ENCODE peak calls at places on chromosome X, in ten cellular contexts. Q is mammary epithelial cell; Z is hepatocyte; B is GM23248; H is fibroblast of pulmonary artery; A is heart left ventricle; W is CD4-positive, CD25-positive, alpha-beta regulatory T cell; G is HAP-1; R is ovary; P is fibroblast of the aortic adventitia. M is an unnamed sample.
A peak's percentile ranks its signal among the peaks of the same experiment; 100 is the strongest.

GRCh38 chrX:23752740-23753435 is 9.8 kb upstream of the ACOT9 start:
- DNase-seq in B (peak; percentile 83), H (peak; percentile 43), G (no peak), Z (no peak), P (peak; percentile 81), W (no peak), A (no peak), Q (no peak), R (no peak), M (no peak)

GRCh38 chrX:132022863-132023116 is 312 bp upstream of the STK26 start:
- DNase-seq in R (no peak), Q (no peak), A (no peak), W (no peak), P (no peak), G (no peak), H (no peak), Z (no peak), B (no peak), M (no peak)

GRCh38 chrX:154967603-154968002 is 54.9 kb downstream of the F8 start:
- DNase-seq in W (no peak), P (no peak), R (no peak), B (peak; percentile 31), A (no peak), Q (peak; percentile 11), G (no peak), Z (no peak), H (peak; percentile 13), M (no peak)

GRCh38 chrX:63258144-63258543 is 93.0 kb downstream of the SPIN4 start:
- DNase-seq in G (no peak), B (peak; percentile 43), Z (no peak), A (no peak), R (no peak), Q (no peak), P (peak; percentile 39), H (no peak), W (no peak), M (no peak)

GRCh38 chrX:19863237-19864223 is 23.9 kb downstream of the SH3KBP1 start:
- DNase-seq in A (no peak), W (no peak), B (peak; percentile 55), Q (no peak), P (no peak), R (no peak), G (peak; percentile 20), H (peak; percentile 16), Z (no peak), M (no peak)

GRCh38 chrX:136219893-136220292 is 31.3 kb downstream of the MAP7D3 start:
- DNase-seq in R (no peak), W (no peak), Z (no peak), P (no peak), Q (no peak), H (no peak), A (no peak), B (no peak), G (no peak), M (no peak)

GRCh38 chrX:102765217-102765616 is 44.7 kb downstream of the GPRASP3 start:
- DNase-seq in A (no peak), Z (no peak), G (no peak), R (no peak), W (no peak), Q (peak; percentile 25), P (peak; percentile 88), B (peak; percentile 69), H (peak; percentile 88), M (no peak)

GRCh38 chrX:46040001-46040400 is 505.2 kb downstream of the ZNF674 start:
- DNase-seq in W (no peak), A (no peak), H (no peak), R (no peak), P (no peak), G (no peak), Q (peak; percentile 14), B (no peak), Z (no peak), M (no peak)

GRCh38 chrX:111244238-111244750 is 26.0 kb downstream of the CAPN6 start:
- DNase-seq in H (peak; percentile 11), G (no peak), A (no peak), Z (peak; percentile 41), Q (peak; percentile 5), B (peak; percentile 25), W (peak; percentile 2), P (peak; percentile 33), R (no peak), M (no peak)

GRCh38 chrX:45767021-45767491 is 566.4 kb upstream of the DIPK2B start:
- DNase-seq in A (no peak), P (peak; percentile 62), H (peak; percentile 78), R (no peak), Z (no peak), Q (peak; percentile 75), W (no peak), G (no peak), B (peak; percentile 64), M (no peak)

GRCh38 chrX:100995469-100995868 is 26.0 kb downstream of the ARL13A start:
- DNase-seq in W (no peak), Z (peak; percentile 11), A (no peak), H (peak; percentile 74), R (no peak), B (peak; percentile 88), G (no peak), Q (peak; percentile 70), P (peak; percentile 74), M (no peak)

GRCh38 chrX:24993887-24994286 is 21.9 kb downstream of the ARX start:
- DNase-seq in R (no peak), A (no peak), H (no peak), P (no peak), Z (no peak), G (no peak), W (no peak), B (no peak), Q (no peak), M (no peak)

GRCh38 chrX:97399400-97399799 is 515.7 kb downstream of the RPA4 start:
- DNase-seq in H (peak; percentile 59), Q (no peak), G (no peak), P (peak; percentile 54), B (peak; percentile 49), A (no peak), R (no peak), W (peak; percentile 56), Z (no peak), M (no peak)

GRCh38 chrX:35919536-35920309 is at the start of gene CFAP47:
- DNase-seq in W (no peak), B (no peak), H (no peak), Z (peak; percentile 73), P (no peak), A (no peak), R (no peak), Q (no peak), G (peak; percentile 45), M (no peak)
- H3K4me3 ChIP-seq in W (no peak within 1 kb of the TSS), B (no peak within 1 kb of the TSS), H (no peak within 1 kb of the TSS), Z (peak within 1 kb of the TSS; percentile 48), P (no peak within 1 kb of the TSS), A (peak within 1 kb of the TSS; percentile 8), R (no peak within 1 kb of the TSS), Q (no peak within 1 kb of the TSS), G (peak within 1 kb of the TSS; percentile 8), M (no peak within 1 kb of the TSS)

DNA sequence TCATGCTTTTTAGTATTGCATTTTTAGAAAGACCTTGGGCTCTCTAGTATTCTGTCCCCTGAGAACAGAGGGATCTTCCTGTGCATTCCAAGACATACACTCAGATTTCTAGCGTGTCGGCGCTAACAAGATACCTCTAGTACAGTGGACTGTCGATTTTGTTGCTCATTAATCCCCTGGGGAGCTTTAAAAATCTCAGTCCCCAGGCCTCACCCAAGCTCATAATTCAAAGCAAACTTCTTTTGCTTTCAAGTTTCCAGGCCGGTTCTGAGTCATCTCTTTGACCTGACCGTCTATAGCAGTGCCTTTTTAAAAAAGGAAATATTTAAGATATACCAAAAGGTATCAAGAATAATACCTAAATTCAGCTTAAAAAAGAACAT is 137.0 kb downstream of the AMMECR1 start:
- DNase-seq in B (peak; percentile 83), W (no peak), Z (no peak), A (no peak), P (peak; percentile 58), Q (peak; percentile 22), G (no peak), H (no peak), R (no peak), M (no peak)
- H3K4me3 ChIP-seq in B (no peak overlapping the region), W (no peak overlapping the region), Z (no peak overlapping the region), A (no peak overlapping the region), P (no peak overlapping the region), Q (no peak overlapping the region), G (no peak overlapping the region), H (no peak overlapping the region), R (no peak overlapping the region), M (no peak overlapping the region)

GRCh38 chrX:11575332-11575731 is 90.4 kb downstream of the ARHGAP6 start:
- DNase-seq in A (no peak), Z (no peak), R (no peak), Q (no peak), H (no peak), W (no peak), P (no peak), G (no peak), B (no peak), M (no peak)

GRCh38 chrX:11577603-11578002 is 88.1 kb downstream of the ARHGAP6 start:
- DNase-seq in P (no peak), W (no peak), R (no peak), Z (no peak), H (no peak), A (no peak), B (no peak), Q (no peak), G (no peak), M (no peak)

GRCh38 chrX:11580789-11581188 is 84.9 kb downstream of the ARHGAP6 start:
- DNase-seq in P (no peak), Z (no peak), W (no peak), H (no peak), Q (no peak), G (no peak), R (no peak), A (no peak), B (no peak), M (no peak)

GRCh38 chrX:11585174-11585573 is 80.5 kb downstream of the ARHGAP6 start:
- DNase-seq in R (no peak), W (no peak), A (no peak), G (no peak), P (no peak), H (no peak), Q (no peak), B (no peak), Z (no peak), M (no peak)

DNA sequence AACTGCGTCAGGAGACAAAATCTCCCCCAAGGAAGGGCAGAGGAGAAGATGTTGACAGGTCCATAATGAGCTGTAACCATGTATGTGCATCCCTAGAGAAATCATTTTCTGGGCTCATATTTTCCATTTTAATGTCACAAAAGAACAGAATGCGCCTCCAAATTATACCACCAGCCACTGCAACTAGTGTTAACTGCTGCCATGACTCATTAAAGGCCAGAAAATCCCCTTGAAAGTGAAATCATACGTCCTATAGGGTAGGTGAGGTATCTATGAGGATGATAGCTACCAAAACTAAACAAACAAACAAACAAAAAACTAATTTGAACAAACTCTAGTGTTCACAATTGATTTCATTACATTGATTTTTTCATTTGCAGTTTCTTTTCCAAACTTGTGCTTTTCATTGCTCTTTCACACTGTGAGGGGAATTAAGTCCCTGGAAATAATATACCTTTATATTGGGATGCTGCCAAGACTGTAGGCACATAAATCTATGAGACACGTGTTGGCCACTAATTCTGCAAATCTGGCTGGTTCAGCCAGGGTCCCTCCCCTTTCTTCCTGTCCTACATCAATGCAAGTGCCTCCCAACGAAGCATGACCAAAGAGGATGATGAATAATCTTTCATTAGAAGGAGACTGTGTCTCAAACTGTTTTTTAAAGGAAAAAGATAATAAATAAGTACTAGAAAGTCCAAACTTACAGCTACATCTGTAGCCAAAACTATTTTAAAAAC is 85.7 kb downstream of the ARHGAP6 start:
- DNase-seq in A (no peak), H (no peak), W (no peak), P (peak; percentile 17), R (no peak), Q (no peak), B (no peak), Z (no peak), G (no peak), M (no peak)
- H3K4me3 ChIP-seq in A (no peak overlapping the region), H (no peak overlapping the region), W (no peak overlapping the region), P (no peak overlapping the region), R (no peak overlapping the region), Q (no peak overlapping the region), B (no peak overlapping the region), Z (no peak overlapping the region), G (no peak overlapping the region), M (no peak overlapping the region)

GRCh38 chrX:134548257-134548732 is 88.3 kb downstream of the HPRT1 start:
- DNase-seq in P (no peak), R (no peak), H (no peak), W (peak; percentile 56), Q (no peak), B (peak; percentile 37), Z (no peak), A (no peak), G (peak; percentile 68), M (no peak)
- H3K4me3 ChIP-seq in P (peak overlapping the region; percentile 77), R (peak overlapping the region; percentile 49), H (peak overlapping the region; percentile 80), W (peak overlapping the region; percentile 55), Q (peak overlapping the region; percentile 66), B (peak overlapping the region; percentile 98), Z (peak overlapping the region; percentile 54), A (peak overlapping the region; percentile 65), G (peak overlapping the region; percentile 69), M (peak overlapping the region; percentile 54)